ENCODE peak calls at places on chromosomes 7 and 10, in nine cellular contexts. M, G, O, Y, L, P, K, W and C are unnamed samples.

GRCh38 chr7:32574626-32575025 is 79.3 kb downstream of the AVL9 start:
- DNase-seq in M (no peak), G (no peak), O (no peak), Y (no peak), L (no peak), P (no peak), K (no peak), W (no peak), C (no peak)

GRCh38 chr7:112533591-112533990 is 52.8 kb downstream of the LSMEM1 start:
- DNase-seq in M (no peak), G (no peak), O (no peak), Y (no peak), L (no peak), P (no peak), K (no peak), W (peak; percentile 9), C (no peak)

GRCh38 chr7:117555260-117555659 is 75.4 kb downstream of the CFTR start:
- DNase-seq in M (no peak), G (no peak), O (no peak), Y (no peak), L (no peak), P (no peak), K (no peak), W (no peak), C (no peak)

GRCh38 chr10:78981257-78981969 is 87.4 kb upstream of the ZMIZ1 start:
- DNase-seq in M (no peak), G (no peak), O (no peak), Y (no peak), L (no peak), P (no peak), K (no peak), W (no peak), C (no peak)

GRCh38 chr10:17233534-17233933 is 5.5 kb downstream of the VIM start:
- DNase-seq in M (no peak), G (no peak), O (peak; percentile 41), Y (no peak), L (no peak), P (no peak), K (no peak), W (peak; percentile 42), C (peak; percentile 61)

GRCh38 chr7:46569117-46569433 is 648.0 kb upstream of the IGFBP3 start:
- DNase-seq in M (no peak), G (peak; percentile 73), O (no peak), Y (no peak), L (no peak), P (no peak), K (no peak), W (no peak), C (no peak)

GRCh38 chr10:62264126-62264525 is 4.5 kb downstream of the RTKN2 start:
- DNase-seq in M (no peak), G (no peak), O (no peak), Y (no peak), L (no peak), P (no peak), K (no peak), W (no peak), C (no peak)

GRCh38 chr7:152341039-152341913 is 94.5 kb downstream of the KMT2C start:
- DNase-seq in M (peak; percentile 18), G (peak; percentile 24), O (no peak), Y (peak; percentile 58), L (peak; percentile 54), P (peak; percentile 14), K (no peak), W (peak; percentile 72), C (no peak)

GRCh38 chr7:88217675-88218427 is 2.0 kb downstream of the SRI start:
- DNase-seq in M (no peak), G (peak; percentile 23), O (no peak), Y (no peak), L (no peak), P (no peak), K (no peak), W (no peak), C (no peak)

GRCh38 chr7:142584765-142585164 is 164.5 kb upstream of the PRSS1 start:
- DNase-seq in M (no peak), G (no peak), O (no peak), Y (no peak), L (no peak), P (no peak), K (no peak), W (peak; percentile 35), C (no peak)

GRCh38 chr10:75211007-75211735 is 575 bp downstream of the VDAC2 start:
- DNase-seq in M (no peak), G (no peak), O (no peak), Y (peak; percentile 39), L (no peak), P (peak; percentile 49), K (no peak), W (peak; percentile 64), C (no peak)

GRCh38 chr7:127873151-127873550 is 158.1 kb downstream of the LRRC4 start:
- DNase-seq in M (no peak), G (no peak), O (no peak), Y (no peak), L (no peak), P (no peak), K (no peak), W (no peak), C (no peak)

GRCh38 chr10:124174071-124174566 is 80.7 kb upstream of the CHST15 start:
- DNase-seq in M (no peak), G (no peak), O (no peak), Y (no peak), L (no peak), P (no peak), K (no peak), W (no peak), C (no peak)

GRCh38 chr7:36838616-36839015 is 114.3 kb upstream of the AOAH start:
- DNase-seq in M (no peak), G (peak; percentile 68), O (no peak), Y (no peak), L (no peak), P (no peak), K (no peak), W (no peak), C (no peak)

GRCh38 chr7:104005197-104005596 is 15.7 kb upstream of the RELN start:
- DNase-seq in M (no peak), G (no peak), O (no peak), Y (peak; percentile 92), L (no peak), P (no peak), K (no peak), W (peak; percentile 11), C (no peak)

GRCh38 chr7:138565071-138565450 is 105.0 kb downstream of the TRIM24 start:
- DNase-seq in M (no peak), G (no peak), O (no peak), Y (no peak), L (no peak), P (no peak), K (no peak), W (no peak), C (no peak)

GRCh38 chr7:106418094-106418493 is 133.3 kb upstream of the NAMPT start:
- DNase-seq in M (no peak), G (no peak), O (no peak), Y (no peak), L (no peak), P (no peak), K (no peak), W (peak; percentile 49), C (no peak)

GRCh38 chr7:159094030-159094740 is 50.5 kb downstream of the VIPR2 start:
- DNase-seq in M (no peak), G (peak; percentile 70), O (no peak), Y (no peak), L (no peak), P (no peak), K (no peak), W (no peak), C (no peak)

GRCh38 chr10:83212632-83213349 is 926.5 kb upstream of the GHITM start:
- DNase-seq in M (no peak), G (no peak), O (no peak), Y (no peak), L (peak; percentile 10), P (peak; percentile 4), K (no peak), W (no peak), C (no peak)

GRCh38 chr10:14153570-14154055 is 177.1 kb downstream of the FRMD4A start:
- DNase-seq in M (no peak), G (no peak), O (no peak), Y (peak; percentile 67), L (peak; percentile 13), P (no peak), K (no peak), W (no peak), C (peak; percentile 26)

GRCh38 chr7:79282051-79282694 is 171.3 kb downstream of the MAGI2 start:
- DNase-seq in M (peak; percentile 39), G (peak; percentile 57), O (no peak), Y (peak; percentile 71), L (no peak), P (peak; percentile 72), K (no peak), W (peak; percentile 88), C (no peak)

GRCh38 chr7:46011501-46011900 is 90.4 kb upstream of the IGFBP3 start:
- DNase-seq in M (no peak), G (no peak), O (no peak), Y (no peak), L (no peak), P (no peak), K (no peak), W (no peak), C (no peak)

GRCh38 chr10:102581401-102581800 is 62.9 kb upstream of the TRIM8 start:
- DNase-seq in M (no peak), G (no peak), O (no peak), Y (no peak), L (no peak), P (no peak), K (no peak), W (no peak), C (no peak)

GRCh38 chr7:102891693-102892261 is 21.0 kb upstream of the LRRC17 start:
- DNase-seq in M (peak; percentile 61), G (no peak), O (peak; percentile 46), Y (peak; percentile 90), L (peak; percentile 72), P (peak; percentile 48), K (no peak), W (peak; percentile 88), C (peak; percentile 56)

GRCh38 chr7:18192228-18192627 is 164.6 kb upstream of the PRPS1L1 start:
- DNase-seq in M (no peak), G (no peak), O (no peak), Y (no peak), L (no peak), P (no peak), K (no peak), W (no peak), C (no peak)

GRCh38 chr7:35035511-35035921 is 1.8 kb downstream of the DPY19L1 start:
- DNase-seq in M (no peak), G (peak; percentile 32), O (no peak), Y (peak; percentile 44), L (no peak), P (no peak), K (no peak), W (peak; percentile 45), C (no peak)

GRCh38 chr7:74269757-74270277 is 15.6 kb upstream of the RFC2 start:
- DNase-seq in M (no peak), G (peak; percentile 71), O (peak; percentile 44), Y (peak; percentile 58), L (peak; percentile 88), P (peak; percentile 29), K (peak; percentile 24), W (peak; percentile 57), C (peak; percentile 57)

GRCh38 chr7:151422212-151422611 is 12.4 kb upstream of the WDR86 start:
- DNase-seq in M (no peak), G (no peak), O (no peak), Y (no peak), L (no peak), P (no peak), K (no peak), W (no peak), C (no peak)

GRCh38 chr7:7802531-7802930 is 84.1 kb upstream of the RPA3 start:
- DNase-seq in M (no peak), G (no peak), O (no peak), Y (no peak), L (no peak), P (no peak), K (no peak), W (no peak), C (no peak)

GRCh38 chr7:133061792-133062191 is 20.1 kb downstream of the CHCHD3 start:
- DNase-seq in M (no peak), G (no peak), O (no peak), Y (no peak), L (no peak), P (no peak), K (no peak), W (no peak), C (no peak)

GRCh38 chr7:93442478-93443224 is 131.9 kb downstream of the CALCR start:
- DNase-seq in M (no peak), G (peak; percentile 43), O (no peak), Y (peak; percentile 43), L (peak; percentile 50), P (no peak), K (no peak), W (peak; percentile 13), C (no peak)